ENCODE peak calls at places on chromosomes 7 and 10, in five cellular contexts. One of them, this sample, is unnamed.

GRCh38 chr7:108454674-108455523 is 1.3 kb downstream of the NRCAM start:
- DNase-seq in endothelial cell of umbilical vein: peak
- DNase-seq in mesendoderm: peak
- DNase-seq in adipocyte: peak
- DNase-seq in neural progenitor cell: peak
- DNase-seq in this sample: no peak

GRCh38 chr10:132469197-132469942 is 68.2 kb upstream of the INPP5A start:
- DNase-seq in mesendoderm: no peak
- DNase-seq in endothelial cell of umbilical vein: peak
- DNase-seq in neural progenitor cell: no peak
- DNase-seq in adipocyte: no peak
- DNase-seq in this sample: no peak

GRCh38 chr7:29871787-29872398 is 65.6 kb downstream of the WIPF3 start:
- DNase-seq in neural progenitor cell: no peak
- DNase-seq in adipocyte: peak
- DNase-seq in mesendoderm: no peak
- DNase-seq in endothelial cell of umbilical vein: peak
- DNase-seq in this sample: no peak

GRCh38 chr10:96244354-96244753 is 27.0 kb downstream of the BLNK start:
- DNase-seq in endothelial cell of umbilical vein: no peak
- DNase-seq in mesendoderm: no peak
- DNase-seq in adipocyte: no peak
- DNase-seq in neural progenitor cell: no peak
- DNase-seq in this sample: peak

GRCh38 chr7:158361326-158361946 is 226.2 kb downstream of the PTPRN2 start:
- DNase-seq in mesendoderm: no peak
- DNase-seq in neural progenitor cell: no peak
- DNase-seq in endothelial cell of umbilical vein: no peak
- DNase-seq in adipocyte: no peak
- DNase-seq in this sample: no peak

GRCh38 chr7:64618785-64619456 is 47.0 kb upstream of the ZNF107 start:
- DNase-seq in adipocyte: peak
- DNase-seq in endothelial cell of umbilical vein: peak
- DNase-seq in neural progenitor cell: peak
- DNase-seq in mesendoderm: peak
- DNase-seq in this sample: peak

GRCh38 chr7:48976850-48977249 is 52.5 kb downstream of the CDC14C start:
- DNase-seq in neural progenitor cell: no peak
- DNase-seq in adipocyte: no peak
- DNase-seq in mesendoderm: no peak
- DNase-seq in endothelial cell of umbilical vein: no peak
- DNase-seq in this sample: no peak

GRCh38 chr10:110584006-110584405 is 16.5 kb downstream of the SMC3 start:
- DNase-seq in mesendoderm: no peak
- DNase-seq in endothelial cell of umbilical vein: no peak
- DNase-seq in neural progenitor cell: no peak
- DNase-seq in adipocyte: no peak
- DNase-seq in this sample: no peak

GRCh38 chr7:71484381-71484780 is 352.4 kb downstream of the GALNT17 start:
- DNase-seq in mesendoderm: no peak
- DNase-seq in neural progenitor cell: no peak
- DNase-seq in adipocyte: no peak
- DNase-seq in endothelial cell of umbilical vein: no peak
- DNase-seq in this sample: no peak

GRCh38 chr7:85695041-85695990 is 508.5 kb upstream of the SEMA3D start:
- DNase-seq in adipocyte: peak
- DNase-seq in mesendoderm: no peak
- DNase-seq in neural progenitor cell: no peak
- DNase-seq in endothelial cell of umbilical vein: no peak
- DNase-seq in this sample: no peak

GRCh38 chr10:88131561-88132139 is 268.2 kb downstream of the PTEN start:
- DNase-seq in neural progenitor cell: no peak
- DNase-seq in endothelial cell of umbilical vein: no peak
- DNase-seq in mesendoderm: peak
- DNase-seq in adipocyte: no peak
- DNase-seq in this sample: no peak

GRCh38 chr10:45373783-45374450 is at the start of gene ALOX5:
- DNase-seq in adipocyte: peak
- DNase-seq in neural progenitor cell: peak
- DNase-seq in endothelial cell of umbilical vein: no peak
- DNase-seq in mesendoderm: peak
- DNase-seq in this sample: peak
- H3K4me3 ChIP-seq in adipocyte: no peak
- H3K4me3 ChIP-seq in neural progenitor cell: peak
- H3K4me3 ChIP-seq in endothelial cell of umbilical vein: peak
- H3K4me3 ChIP-seq in mesendoderm: peak
- H3K4me3 ChIP-seq in this sample: peak

GRCh38 chr7:2083362-2083761 is 149.4 kb downstream of the MAD1L1 start:
- DNase-seq in neural progenitor cell: no peak
- DNase-seq in mesendoderm: no peak
- DNase-seq in adipocyte: no peak
- DNase-seq in endothelial cell of umbilical vein: no peak
- DNase-seq in this sample: no peak

GRCh38 chr7:2082357-2083038 is 150.2 kb downstream of the MAD1L1 start:
- DNase-seq in neural progenitor cell: no peak
- DNase-seq in adipocyte: peak
- DNase-seq in mesendoderm: no peak
- DNase-seq in endothelial cell of umbilical vein: no peak
- DNase-seq in this sample: no peak

GRCh38 chr7:2080069-2080405 is 152.7 kb downstream of the MAD1L1 start:
- DNase-seq in endothelial cell of umbilical vein: no peak
- DNase-seq in neural progenitor cell: no peak
- DNase-seq in mesendoderm: no peak
- DNase-seq in adipocyte: no peak
- DNase-seq in this sample: no peak

GRCh38 chr7:2079332-2080068 is 153.2 kb downstream of the MAD1L1 start:
- DNase-seq in mesendoderm: no peak
- DNase-seq in adipocyte: no peak
- DNase-seq in neural progenitor cell: peak
- DNase-seq in endothelial cell of umbilical vein: no peak
- DNase-seq in this sample: peak

GRCh38 chr7:2081526-2082356 is 151.0 kb downstream of the MAD1L1 start:
- DNase-seq in neural progenitor cell: no peak
- DNase-seq in adipocyte: no peak
- DNase-seq in mesendoderm: no peak
- DNase-seq in endothelial cell of umbilical vein: no peak
- DNase-seq in this sample: no peak
- H3K9ac ChIP-seq in neural progenitor cell: no peak
- H3K9ac ChIP-seq in adipocyte: peak
- H3K9ac ChIP-seq in mesendoderm: no peak
- H3K9ac ChIP-seq in endothelial cell of umbilical vein: no peak
- H3K9ac ChIP-seq in this sample: no peak

DNA sequence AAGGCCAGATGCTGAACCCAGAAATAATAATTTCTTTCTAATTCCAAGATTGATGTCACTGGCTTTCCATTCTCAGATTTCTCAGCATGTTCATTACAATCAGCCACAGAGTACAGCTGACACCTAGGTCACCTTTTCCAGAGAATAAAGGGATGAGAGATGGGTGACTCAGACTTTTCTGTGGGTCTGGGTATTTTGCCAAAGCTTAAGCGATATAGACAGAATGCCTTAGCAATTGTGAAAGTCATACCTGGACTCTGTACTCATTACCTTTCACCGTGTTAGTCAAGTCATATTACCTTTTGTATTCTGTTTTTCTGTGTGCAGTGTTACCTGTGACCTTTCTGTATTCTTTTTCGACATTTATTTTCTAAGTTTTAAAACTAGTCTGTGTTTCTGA is 10.6 kb upstream of the PRTFDC1 start:
- DNase-seq in mesendoderm: no peak
- DNase-seq in neural progenitor cell: no peak
- DNase-seq in adipocyte: no peak
- DNase-seq in endothelial cell of umbilical vein: no peak
- DNase-seq in this sample: peak
- H3K4me3 ChIP-seq in mesendoderm: no peak
- H3K4me3 ChIP-seq in neural progenitor cell: no peak
- H3K4me3 ChIP-seq in adipocyte: no peak
- H3K4me3 ChIP-seq in endothelial cell of umbilical vein: no peak
- H3K4me3 ChIP-seq in this sample: no peak

GRCh38 chr7:91411062-91411461 is 146.8 kb downstream of the FZD1 start:
- DNase-seq in neural progenitor cell: no peak
- DNase-seq in endothelial cell of umbilical vein: no peak
- DNase-seq in adipocyte: no peak
- DNase-seq in mesendoderm: no peak
- DNase-seq in this sample: no peak
- H3K9ac ChIP-seq in neural progenitor cell: no peak
- H3K9ac ChIP-seq in endothelial cell of umbilical vein: no peak
- H3K9ac ChIP-seq in adipocyte: no peak
- H3K9ac ChIP-seq in mesendoderm: no peak
- H3K9ac ChIP-seq in this sample: no peak

GRCh38 chr10:48305905-48306264 is 592 bp upstream of the MAPK8 start:
- DNase-seq in neural progenitor cell: no peak
- DNase-seq in mesendoderm: no peak
- DNase-seq in adipocyte: no peak
- DNase-seq in endothelial cell of umbilical vein: peak
- DNase-seq in this sample: no peak
- H3K4me3 ChIP-seq in neural progenitor cell: no peak
- H3K4me3 ChIP-seq in mesendoderm: no peak
- H3K4me3 ChIP-seq in adipocyte: peak
- H3K4me3 ChIP-seq in endothelial cell of umbilical vein: peak
- H3K4me3 ChIP-seq in this sample: peak

GRCh38 chr10:19651549-19651948 is 164.7 kb upstream of the PLXDC2 start:
- DNase-seq in mesendoderm: no peak
- DNase-seq in endothelial cell of umbilical vein: no peak
- DNase-seq in neural progenitor cell: no peak
- DNase-seq in adipocyte: peak
- DNase-seq in this sample: no peak
- H3K9ac ChIP-seq in mesendoderm: no peak
- H3K9ac ChIP-seq in endothelial cell of umbilical vein: no peak
- H3K9ac ChIP-seq in neural progenitor cell: no peak
- H3K9ac ChIP-seq in adipocyte: no peak
- H3K9ac ChIP-seq in this sample: no peak

DNA sequence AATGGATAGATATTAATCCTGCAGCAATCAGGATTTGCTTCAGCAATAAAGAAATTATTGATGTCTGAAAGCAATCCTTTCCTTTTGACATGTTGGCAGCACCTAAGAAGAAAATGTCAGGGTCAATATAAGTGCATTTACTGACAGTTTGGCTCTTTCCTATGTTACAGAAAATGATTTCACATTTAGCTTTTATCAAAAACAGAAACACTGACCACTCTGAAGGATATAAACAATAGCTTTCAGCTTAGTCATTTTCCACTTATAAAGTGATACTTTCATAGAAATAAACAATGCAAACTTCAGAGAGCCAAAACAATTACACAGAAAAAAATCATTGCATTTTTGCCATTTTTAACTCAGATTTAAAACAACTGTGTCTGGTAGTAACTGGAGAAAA is 325.6 kb upstream of the KAT6B start:
- DNase-seq in endothelial cell of umbilical vein: peak
- DNase-seq in neural progenitor cell: no peak
- DNase-seq in adipocyte: peak
- DNase-seq in mesendoderm: no peak
- DNase-seq in this sample: no peak
- H3K4me3 ChIP-seq in endothelial cell of umbilical vein: no peak
- H3K4me3 ChIP-seq in neural progenitor cell: no peak
- H3K4me3 ChIP-seq in adipocyte: peak
- H3K4me3 ChIP-seq in mesendoderm: no peak
- H3K4me3 ChIP-seq in this sample: no peak

GRCh38 chr7:151836927-151837205 is 40.0 kb downstream of the PRKAG2 start:
- DNase-seq in mesendoderm: no peak
- DNase-seq in neural progenitor cell: no peak
- DNase-seq in adipocyte: no peak
- DNase-seq in endothelial cell of umbilical vein: no peak
- DNase-seq in this sample: no peak
- H3K9ac ChIP-seq in mesendoderm: no peak
- H3K9ac ChIP-seq in neural progenitor cell: no peak
- H3K9ac ChIP-seq in adipocyte: no peak
- H3K9ac ChIP-seq in endothelial cell of umbilical vein: no peak
- H3K9ac ChIP-seq in this sample: no peak